ENCODE peak calls at places on chromosome 21, in nine cellular contexts. One of them, this sample, is unnamed.

GRCh38 chr21:37819372-37819771 is 96.9 kb downstream of the KCNJ6 start:
- DNase-seq in foreskin keratinocyte: no peak
- DNase-seq in lung: no peak
- DNase-seq in left cardiac atrium: no peak
- DNase-seq in H1: no peak
- DNase-seq in immature natural killer cell: no peak
- DNase-seq in ELR: no peak
- DNase-seq in breast epithelium: no peak
- DNase-seq in stimulated activated CD4-positive, alpha-beta T cell treated with anti-CD3 and anti-CD28 coated beads, Interleukin-15, amount 100 ng/mL, for 1 hour: no peak
- DNase-seq in this sample: no peak

GRCh38 chr21:41832230-41833137 is 46.7 kb downstream of the PRDM15 start:
- DNase-seq in immature natural killer cell: no peak
- DNase-seq in foreskin keratinocyte: no peak
- DNase-seq in left cardiac atrium: no peak
- DNase-seq in H1: no peak
- DNase-seq in lung: no peak
- DNase-seq in stimulated activated CD4-positive, alpha-beta T cell treated with anti-CD3 and anti-CD28 coated beads, Interleukin-15, amount 100 ng/mL, for 1 hour: no peak
- DNase-seq in breast epithelium: no peak
- DNase-seq in ELR: no peak
- DNase-seq in this sample: no peak

GRCh38 chr21:37367301-37367757 is 756 bp downstream of the DYRK1A start:
- DNase-seq in foreskin keratinocyte: no peak
- DNase-seq in stimulated activated CD4-positive, alpha-beta T cell treated with anti-CD3 and anti-CD28 coated beads, Interleukin-15, amount 100 ng/mL, for 1 hour: no peak
- DNase-seq in lung: no peak
- DNase-seq in breast epithelium: no peak
- DNase-seq in H1: no peak
- DNase-seq in ELR: peak; percentile 19
- DNase-seq in left cardiac atrium: no peak
- DNase-seq in immature natural killer cell: peak; percentile 45
- DNase-seq in this sample: no peak

GRCh38 chr21:41819236-41819855 is 52.5 kb upstream of the RIPK4 start:
- DNase-seq in foreskin keratinocyte: no peak
- DNase-seq in stimulated activated CD4-positive, alpha-beta T cell treated with anti-CD3 and anti-CD28 coated beads, Interleukin-15, amount 100 ng/mL, for 1 hour: no peak
- DNase-seq in left cardiac atrium: no peak
- DNase-seq in immature natural killer cell: no peak
- DNase-seq in lung: no peak
- DNase-seq in breast epithelium: no peak
- DNase-seq in ELR: no peak
- DNase-seq in H1: no peak
- DNase-seq in this sample: no peak

GRCh38 chr21:30800605-30801004 is 12.5 kb downstream of the KRTAP8-1 start:
- DNase-seq in breast epithelium: no peak
- DNase-seq in foreskin keratinocyte: no peak
- DNase-seq in lung: no peak
- DNase-seq in stimulated activated CD4-positive, alpha-beta T cell treated with anti-CD3 and anti-CD28 coated beads, Interleukin-15, amount 100 ng/mL, for 1 hour: no peak
- DNase-seq in H1: no peak
- DNase-seq in immature natural killer cell: no peak
- DNase-seq in ELR: no peak
- DNase-seq in left cardiac atrium: no peak
- DNase-seq in this sample: no peak

GRCh38 chr21:32463367-32463766 is 50.9 kb downstream of the EVA1C start:
- DNase-seq in H1: no peak
- DNase-seq in left cardiac atrium: peak; percentile 41
- DNase-seq in immature natural killer cell: no peak
- DNase-seq in breast epithelium: no peak
- DNase-seq in lung: no peak
- DNase-seq in foreskin keratinocyte: no peak
- DNase-seq in stimulated activated CD4-positive, alpha-beta T cell treated with anti-CD3 and anti-CD28 coated beads, Interleukin-15, amount 100 ng/mL, for 1 hour: no peak
- DNase-seq in ELR: peak; percentile 86
- DNase-seq in this sample: no peak

GRCh38 chr21:14513772-14514171 is 32.3 kb downstream of the SAMSN1 start:
- DNase-seq in left cardiac atrium: no peak
- DNase-seq in lung: no peak
- DNase-seq in immature natural killer cell: no peak
- DNase-seq in foreskin keratinocyte: no peak
- DNase-seq in breast epithelium: no peak
- DNase-seq in stimulated activated CD4-positive, alpha-beta T cell treated with anti-CD3 and anti-CD28 coated beads, Interleukin-15, amount 100 ng/mL, for 1 hour: no peak
- DNase-seq in H1: no peak
- DNase-seq in ELR: no peak
- DNase-seq in this sample: no peak

GRCh38 chr21:42263591-42264131 is 44.7 kb downstream of the ABCG1 start:
- DNase-seq in left cardiac atrium: peak; percentile 74
- DNase-seq in breast epithelium: no peak
- DNase-seq in ELR: no peak
- DNase-seq in immature natural killer cell: no peak
- DNase-seq in H1: no peak
- DNase-seq in stimulated activated CD4-positive, alpha-beta T cell treated with anti-CD3 and anti-CD28 coated beads, Interleukin-15, amount 100 ng/mL, for 1 hour: no peak
- DNase-seq in lung: peak; percentile 36
- DNase-seq in foreskin keratinocyte: no peak
- DNase-seq in this sample: no peak

GRCh38 chr21:44764319-44765230 is 37.0 kb downstream of the UBE2G2 start:
- DNase-seq in left cardiac atrium: no peak
- DNase-seq in H1: no peak
- DNase-seq in immature natural killer cell: no peak
- DNase-seq in breast epithelium: no peak
- DNase-seq in lung: no peak
- DNase-seq in foreskin keratinocyte: no peak
- DNase-seq in ELR: no peak
- DNase-seq in stimulated activated CD4-positive, alpha-beta T cell treated with anti-CD3 and anti-CD28 coated beads, Interleukin-15, amount 100 ng/mL, for 1 hour: no peak
- DNase-seq in this sample: no peak

GRCh38 chr21:23162213-23162946 is 2164.2 kb downstream of the NCAM2 start:
- DNase-seq in breast epithelium: no peak
- DNase-seq in stimulated activated CD4-positive, alpha-beta T cell treated with anti-CD3 and anti-CD28 coated beads, Interleukin-15, amount 100 ng/mL, for 1 hour: no peak
- DNase-seq in immature natural killer cell: no peak
- DNase-seq in foreskin keratinocyte: peak; percentile 3
- DNase-seq in ELR: peak; percentile 69
- DNase-seq in H1: no peak
- DNase-seq in left cardiac atrium: no peak
- DNase-seq in lung: no peak
- DNase-seq in this sample: no peak

GRCh38 chr21:33640697-33641338 is 723 bp downstream of the CRYZL1 start:
- DNase-seq in foreskin keratinocyte: no peak
- DNase-seq in ELR: peak; percentile 42
- DNase-seq in left cardiac atrium: no peak
- DNase-seq in H1: no peak
- DNase-seq in breast epithelium: no peak
- DNase-seq in stimulated activated CD4-positive, alpha-beta T cell treated with anti-CD3 and anti-CD28 coated beads, Interleukin-15, amount 100 ng/mL, for 1 hour: no peak
- DNase-seq in immature natural killer cell: no peak
- DNase-seq in lung: no peak
- DNase-seq in this sample: no peak

GRCh38 chr21:45381865-45382697 is 22.9 kb upstream of the COL18A1 start:
- DNase-seq in breast epithelium: peak; percentile 44
- DNase-seq in ELR: no peak
- DNase-seq in H1: no peak
- DNase-seq in left cardiac atrium: peak; percentile 20
- DNase-seq in lung: no peak
- DNase-seq in stimulated activated CD4-positive, alpha-beta T cell treated with anti-CD3 and anti-CD28 coated beads, Interleukin-15, amount 100 ng/mL, for 1 hour: no peak
- DNase-seq in immature natural killer cell: no peak
- DNase-seq in foreskin keratinocyte: no peak
- DNase-seq in this sample: no peak

GRCh38 chr21:14215971-14216621 is at the start of gene RBM11:
- DNase-seq in ELR: peak; percentile 38
- DNase-seq in foreskin keratinocyte: peak; percentile 13
- DNase-seq in left cardiac atrium: peak; percentile 75
- DNase-seq in H1: peak; percentile 58
- DNase-seq in lung: peak; percentile 70
- DNase-seq in stimulated activated CD4-positive, alpha-beta T cell treated with anti-CD3 and anti-CD28 coated beads, Interleukin-15, amount 100 ng/mL, for 1 hour: peak; percentile 52
- DNase-seq in immature natural killer cell: peak; percentile 37
- DNase-seq in breast epithelium: peak; percentile 73
- DNase-seq in this sample: peak; percentile 50

GRCh38 chr21:44357064-44357837 is 3.8 kb downstream of the TRPM2 start:
- DNase-seq in ELR: no peak
- DNase-seq in breast epithelium: no peak
- DNase-seq in lung: no peak
- DNase-seq in foreskin keratinocyte: no peak
- DNase-seq in immature natural killer cell: no peak
- DNase-seq in left cardiac atrium: no peak
- DNase-seq in H1: no peak
- DNase-seq in stimulated activated CD4-positive, alpha-beta T cell treated with anti-CD3 and anti-CD28 coated beads, Interleukin-15, amount 100 ng/mL, for 1 hour: no peak
- DNase-seq in this sample: no peak

GRCh38 chr21:42010507-42011493 is 640 bp upstream of the ZBTB21 start:
- DNase-seq in breast epithelium: no peak
- DNase-seq in H1: no peak
- DNase-seq in left cardiac atrium: no peak
- DNase-seq in foreskin keratinocyte: no peak
- DNase-seq in ELR: peak; percentile 23
- DNase-seq in stimulated activated CD4-positive, alpha-beta T cell treated with anti-CD3 and anti-CD28 coated beads, Interleukin-15, amount 100 ng/mL, for 1 hour: peak; percentile 8
- DNase-seq in immature natural killer cell: no peak
- DNase-seq in lung: peak; percentile 42
- DNase-seq in this sample: no peak

GRCh38 chr21:36887983-36888382 is 78.5 kb downstream of the HLCS start:
- DNase-seq in stimulated activated CD4-positive, alpha-beta T cell treated with anti-CD3 and anti-CD28 coated beads, Interleukin-15, amount 100 ng/mL, for 1 hour: no peak
- DNase-seq in immature natural killer cell: no peak
- DNase-seq in H1: no peak
- DNase-seq in ELR: no peak
- DNase-seq in left cardiac atrium: no peak
- DNase-seq in foreskin keratinocyte: no peak
- DNase-seq in breast epithelium: no peak
- DNase-seq in lung: no peak
- DNase-seq in this sample: no peak

GRCh38 chr21:38805282-38806152 is at the start of gene ETS2:
- DNase-seq in H1: peak; percentile 71
- DNase-seq in breast epithelium: peak; percentile 82
- DNase-seq in ELR: peak; percentile 92
- DNase-seq in stimulated activated CD4-positive, alpha-beta T cell treated with anti-CD3 and anti-CD28 coated beads, Interleukin-15, amount 100 ng/mL, for 1 hour: peak; percentile 42
- DNase-seq in immature natural killer cell: peak; percentile 56
- DNase-seq in left cardiac atrium: peak; percentile 92
- DNase-seq in foreskin keratinocyte: peak; percentile 90
- DNase-seq in lung: peak; percentile 95
- DNase-seq in this sample: peak; percentile 67

GRCh38 chr21:42109873-42110525 is 38.9 kb downstream of the UMODL1 start:
- DNase-seq in ELR: no peak
- DNase-seq in stimulated activated CD4-positive, alpha-beta T cell treated with anti-CD3 and anti-CD28 coated beads, Interleukin-15, amount 100 ng/mL, for 1 hour: no peak
- DNase-seq in lung: no peak
- DNase-seq in breast epithelium: no peak
- DNase-seq in H1: no peak
- DNase-seq in immature natural killer cell: no peak
- DNase-seq in foreskin keratinocyte: no peak
- DNase-seq in left cardiac atrium: no peak
- DNase-seq in this sample: no peak

GRCh38 chr21:14630556-14631069 is 84.5 kb upstream of the SAMSN1 start:
- DNase-seq in stimulated activated CD4-positive, alpha-beta T cell treated with anti-CD3 and anti-CD28 coated beads, Interleukin-15, amount 100 ng/mL, for 1 hour: no peak
- DNase-seq in lung: no peak
- DNase-seq in ELR: no peak
- DNase-seq in breast epithelium: no peak
- DNase-seq in immature natural killer cell: no peak
- DNase-seq in foreskin keratinocyte: no peak
- DNase-seq in left cardiac atrium: no peak
- DNase-seq in H1: no peak
- DNase-seq in this sample: no peak

GRCh38 chr21:30979054-30979453 is 59.2 kb downstream of the KRTAP19-8 start:
- DNase-seq in breast epithelium: no peak
- DNase-seq in lung: no peak
- DNase-seq in immature natural killer cell: no peak
- DNase-seq in left cardiac atrium: no peak
- DNase-seq in foreskin keratinocyte: no peak
- DNase-seq in H1: no peak
- DNase-seq in ELR: no peak
- DNase-seq in stimulated activated CD4-positive, alpha-beta T cell treated with anti-CD3 and anti-CD28 coated beads, Interleukin-15, amount 100 ng/mL, for 1 hour: no peak
- DNase-seq in this sample: no peak

GRCh38 chr21:42009018-42009830 is 936 bp downstream of the ZBTB21 start:
- DNase-seq in breast epithelium: no peak
- DNase-seq in H1: no peak
- DNase-seq in immature natural killer cell: no peak
- DNase-seq in ELR: peak; percentile 69
- DNase-seq in stimulated activated CD4-positive, alpha-beta T cell treated with anti-CD3 and anti-CD28 coated beads, Interleukin-15, amount 100 ng/mL, for 1 hour: no peak
- DNase-seq in foreskin keratinocyte: no peak
- DNase-seq in lung: no peak
- DNase-seq in left cardiac atrium: peak; percentile 61
- DNase-seq in this sample: no peak

GRCh38 chr21:35754583-35754982 is 305.7 kb downstream of the SETD4 start:
- DNase-seq in H1: no peak
- DNase-seq in breast epithelium: no peak
- DNase-seq in lung: no peak
- DNase-seq in stimulated activated CD4-positive, alpha-beta T cell treated with anti-CD3 and anti-CD28 coated beads, Interleukin-15, amount 100 ng/mL, for 1 hour: no peak
- DNase-seq in foreskin keratinocyte: no peak
- DNase-seq in left cardiac atrium: no peak
- DNase-seq in immature natural killer cell: no peak
- DNase-seq in ELR: no peak
- DNase-seq in this sample: no peak

GRCh38 chr21:37383784-37384311 is 17.3 kb downstream of the DYRK1A start:
- DNase-seq in stimulated activated CD4-positive, alpha-beta T cell treated with anti-CD3 and anti-CD28 coated beads, Interleukin-15, amount 100 ng/mL, for 1 hour: no peak
- DNase-seq in immature natural killer cell: no peak
- DNase-seq in ELR: no peak
- DNase-seq in foreskin keratinocyte: no peak
- DNase-seq in left cardiac atrium: no peak
- DNase-seq in lung: no peak
- DNase-seq in H1: no peak
- DNase-seq in breast epithelium: no peak
- DNase-seq in this sample: no peak

GRCh38 chr21:34243562-34243961 is 120.2 kb upstream of the KCNE2 start:
- DNase-seq in stimulated activated CD4-positive, alpha-beta T cell treated with anti-CD3 and anti-CD28 coated beads, Interleukin-15, amount 100 ng/mL, for 1 hour: no peak
- DNase-seq in foreskin keratinocyte: no peak
- DNase-seq in immature natural killer cell: no peak
- DNase-seq in lung: peak; percentile 29
- DNase-seq in breast epithelium: no peak
- DNase-seq in left cardiac atrium: no peak
- DNase-seq in H1: no peak
- DNase-seq in ELR: peak; percentile 34
- DNase-seq in this sample: peak; percentile 13

GRCh38 chr21:31530918-31531705 is 128.4 kb upstream of the SOD1 start:
- DNase-seq in breast epithelium: peak; percentile 75
- DNase-seq in H1: no peak
- DNase-seq in lung: no peak
- DNase-seq in foreskin keratinocyte: no peak
- DNase-seq in stimulated activated CD4-positive, alpha-beta T cell treated with anti-CD3 and anti-CD28 coated beads, Interleukin-15, amount 100 ng/mL, for 1 hour: no peak
- DNase-seq in left cardiac atrium: peak; percentile 36
- DNase-seq in ELR: no peak
- DNase-seq in immature natural killer cell: no peak
- DNase-seq in this sample: no peak

GRCh38 chr21:45861156-45861870 is 120.3 kb upstream of the COL6A1 start:
- DNase-seq in ELR: no peak
- DNase-seq in immature natural killer cell: no peak
- DNase-seq in stimulated activated CD4-positive, alpha-beta T cell treated with anti-CD3 and anti-CD28 coated beads, Interleukin-15, amount 100 ng/mL, for 1 hour: no peak
- DNase-seq in foreskin keratinocyte: no peak
- DNase-seq in breast epithelium: no peak
- DNase-seq in H1: no peak
- DNase-seq in lung: no peak
- DNase-seq in left cardiac atrium: no peak
- DNase-seq in this sample: no peak

GRCh38 chr21:37710555-37711293 is 205.5 kb downstream of the KCNJ6 start:
- DNase-seq in H1: no peak
- DNase-seq in stimulated activated CD4-positive, alpha-beta T cell treated with anti-CD3 and anti-CD28 coated beads, Interleukin-15, amount 100 ng/mL, for 1 hour: no peak
- DNase-seq in breast epithelium: no peak
- DNase-seq in lung: no peak
- DNase-seq in ELR: peak; percentile 45
- DNase-seq in immature natural killer cell: no peak
- DNase-seq in foreskin keratinocyte: no peak
- DNase-seq in left cardiac atrium: peak; percentile 29
- DNase-seq in this sample: no peak

GRCh38 chr21:44894687-44895302 is 21.3 kb upstream of the PTTG1IP start:
- DNase-seq in H1: no peak
- DNase-seq in immature natural killer cell: no peak
- DNase-seq in foreskin keratinocyte: no peak
- DNase-seq in breast epithelium: no peak
- DNase-seq in ELR: no peak
- DNase-seq in left cardiac atrium: no peak
- DNase-seq in lung: no peak
- DNase-seq in stimulated activated CD4-positive, alpha-beta T cell treated with anti-CD3 and anti-CD28 coated beads, Interleukin-15, amount 100 ng/mL, for 1 hour: no peak
- DNase-seq in this sample: no peak

GRCh38 chr21:30680586-30680985 is 37.9 kb downstream of the KRTAP20-3 start:
- DNase-seq in immature natural killer cell: no peak
- DNase-seq in foreskin keratinocyte: no peak
- DNase-seq in lung: no peak
- DNase-seq in stimulated activated CD4-positive, alpha-beta T cell treated with anti-CD3 and anti-CD28 coated beads, Interleukin-15, amount 100 ng/mL, for 1 hour: no peak
- DNase-seq in left cardiac atrium: no peak
- DNase-seq in H1: no peak
- DNase-seq in breast epithelium: no peak
- DNase-seq in ELR: no peak
- DNase-seq in this sample: no peak

GRCh38 chr21:43906585-43907370 is 41.8 kb downstream of the AGPAT3 start:
- DNase-seq in breast epithelium: no peak
- DNase-seq in left cardiac atrium: no peak
- DNase-seq in stimulated activated CD4-positive, alpha-beta T cell treated with anti-CD3 and anti-CD28 coated beads, Interleukin-15, amount 100 ng/mL, for 1 hour: no peak
- DNase-seq in foreskin keratinocyte: no peak
- DNase-seq in lung: no peak
- DNase-seq in ELR: no peak
- DNase-seq in immature natural killer cell: no peak
- DNase-seq in H1: no peak
- DNase-seq in this sample: no peak

This sample was measured in iPS DF 6.9.